ENCODE peak calls at places on chromosomes 4 and X, in eight cellular contexts. One of them, this sample, is unnamed. For H3K36me3, the result is how much of the 10 kb centered on the place peaks cover.

GRCh38 chr4:38762560-38762959 is 20.2 kb downstream of the TLR10 start:
- DNase-seq in hepatocyte: no peak
- DNase-seq in aorta: no peak
- DNase-seq in thyroid gland: no peak
- DNase-seq in CD8-positive, alpha-beta T cell: no peak
- DNase-seq in fibroblast of lung: no peak
- DNase-seq in left ventricle myocardium inferior: no peak
- DNase-seq in adipocyte: no peak
- DNase-seq in this sample: no peak

GRCh38 chr4:143559757-143560147 is 46.2 kb downstream of the SMARCA5 start:
- DNase-seq in hepatocyte: peak
- DNase-seq in CD8-positive, alpha-beta T cell: peak
- DNase-seq in thyroid gland: no peak
- DNase-seq in fibroblast of lung: no peak
- DNase-seq in left ventricle myocardium inferior: no peak
- DNase-seq in aorta: no peak
- DNase-seq in adipocyte: no peak
- DNase-seq in this sample: no peak

GRCh38 chr4:52966172-52966571 is 104.1 kb downstream of the RASL11B start:
- DNase-seq in adipocyte: no peak
- DNase-seq in thyroid gland: no peak
- DNase-seq in left ventricle myocardium inferior: no peak
- DNase-seq in fibroblast of lung: no peak
- DNase-seq in CD8-positive, alpha-beta T cell: no peak
- DNase-seq in aorta: no peak
- DNase-seq in hepatocyte: no peak
- DNase-seq in this sample: no peak

GRCh38 chr4:8225704-8226443 is 26.8 kb downstream of the SH3TC1 start:
- DNase-seq in fibroblast of lung: peak
- DNase-seq in aorta: no peak
- DNase-seq in CD8-positive, alpha-beta T cell: no peak
- DNase-seq in thyroid gland: no peak
- DNase-seq in adipocyte: no peak
- DNase-seq in hepatocyte: no peak
- DNase-seq in left ventricle myocardium inferior: no peak
- DNase-seq in this sample: no peak

GRCh38 chr4:15765910-15766703 is 12.0 kb upstream of the CD38 start:
- DNase-seq in adipocyte: no peak
- DNase-seq in fibroblast of lung: no peak
- DNase-seq in thyroid gland: no peak
- DNase-seq in hepatocyte: no peak
- DNase-seq in left ventricle myocardium inferior: no peak
- DNase-seq in aorta: no peak
- DNase-seq in CD8-positive, alpha-beta T cell: peak
- DNase-seq in this sample: no peak

GRCh38 chrX:6777211-6778002 is 242.5 kb upstream of the VCX3A start:
- DNase-seq in left ventricle myocardium inferior: no peak
- DNase-seq in fibroblast of lung: no peak
- DNase-seq in thyroid gland: no peak
- DNase-seq in CD8-positive, alpha-beta T cell: no peak
- DNase-seq in hepatocyte: no peak
- DNase-seq in aorta: no peak
- DNase-seq in adipocyte: no peak
- DNase-seq in this sample: no peak

GRCh38 chrX:115297189-115297588 is 7.7 kb downstream of the LUZP4 start:
- DNase-seq in left ventricle myocardium inferior: no peak
- DNase-seq in aorta: no peak
- DNase-seq in fibroblast of lung: no peak
- DNase-seq in thyroid gland: no peak
- DNase-seq in CD8-positive, alpha-beta T cell: no peak
- DNase-seq in adipocyte: no peak
- DNase-seq in hepatocyte: no peak
- DNase-seq in this sample: no peak

GRCh38 chr4:156672924-156673323 is 298.7 kb downstream of the PDGFC start:
- DNase-seq in aorta: no peak
- DNase-seq in hepatocyte: no peak
- DNase-seq in thyroid gland: no peak
- DNase-seq in adipocyte: no peak
- DNase-seq in CD8-positive, alpha-beta T cell: no peak
- DNase-seq in fibroblast of lung: peak
- DNase-seq in left ventricle myocardium inferior: no peak
- DNase-seq in this sample: peak

GRCh38 chrX:82362550-82362949 is 1145.5 kb upstream of the POU3F4 start:
- DNase-seq in left ventricle myocardium inferior: no peak
- DNase-seq in CD8-positive, alpha-beta T cell: no peak
- DNase-seq in thyroid gland: peak
- DNase-seq in aorta: no peak
- DNase-seq in hepatocyte: peak
- DNase-seq in adipocyte: no peak
- DNase-seq in fibroblast of lung: no peak
- DNase-seq in this sample: no peak

GRCh38 chr4:183328832-183329231 is 6.6 kb upstream of the CLDN24 start:
- DNase-seq in CD8-positive, alpha-beta T cell: no peak
- DNase-seq in hepatocyte: peak
- DNase-seq in adipocyte: peak
- DNase-seq in aorta: no peak
- DNase-seq in fibroblast of lung: peak
- DNase-seq in left ventricle myocardium inferior: no peak
- DNase-seq in thyroid gland: no peak
- DNase-seq in this sample: no peak

GRCh38 chr4:3399277-3400194 is 42.2 kb upstream of the HGFAC start:
- DNase-seq in aorta: no peak
- DNase-seq in CD8-positive, alpha-beta T cell: no peak
- DNase-seq in adipocyte: no peak
- DNase-seq in hepatocyte: no peak
- DNase-seq in left ventricle myocardium inferior: peak
- DNase-seq in thyroid gland: no peak
- DNase-seq in fibroblast of lung: peak
- DNase-seq in this sample: no peak

GRCh38 chr4:747546-748170 is 42.0 kb downstream of the PCGF3 start:
- DNase-seq in adipocyte: no peak
- DNase-seq in aorta: no peak
- DNase-seq in hepatocyte: no peak
- DNase-seq in CD8-positive, alpha-beta T cell: no peak
- DNase-seq in fibroblast of lung: no peak
- DNase-seq in thyroid gland: no peak
- DNase-seq in left ventricle myocardium inferior: no peak
- DNase-seq in this sample: no peak

GRCh38 chrX:120305531-120306145 is 5.6 kb downstream of the TMEM255A start:
- DNase-seq in fibroblast of lung: peak
- DNase-seq in thyroid gland: no peak
- DNase-seq in left ventricle myocardium inferior: no peak
- DNase-seq in aorta: no peak
- DNase-seq in CD8-positive, alpha-beta T cell: no peak
- DNase-seq in adipocyte: no peak
- DNase-seq in hepatocyte: peak
- DNase-seq in this sample: no peak

GRCh38 chrX:139204903-139205667 is 325.5 kb upstream of the F9 start:
- DNase-seq in adipocyte: peak
- DNase-seq in fibroblast of lung: peak
- DNase-seq in hepatocyte: peak
- DNase-seq in aorta: peak
- DNase-seq in CD8-positive, alpha-beta T cell: no peak
- DNase-seq in thyroid gland: peak
- DNase-seq in left ventricle myocardium inferior: peak
- DNase-seq in this sample: no peak

GRCh38 chr4:99190336-99190735 is 28.7 kb downstream of the ADH6 start:
- DNase-seq in fibroblast of lung: no peak
- DNase-seq in CD8-positive, alpha-beta T cell: no peak
- DNase-seq in adipocyte: no peak
- DNase-seq in hepatocyte: no peak
- DNase-seq in thyroid gland: no peak
- DNase-seq in aorta: no peak
- DNase-seq in left ventricle myocardium inferior: no peak
- DNase-seq in this sample: no peak

GRCh38 chr4:188178276-188178675 is 39.0 kb downstream of the TRIML1 start:
- DNase-seq in CD8-positive, alpha-beta T cell: no peak
- DNase-seq in fibroblast of lung: no peak
- DNase-seq in hepatocyte: no peak
- DNase-seq in adipocyte: peak
- DNase-seq in aorta: no peak
- DNase-seq in thyroid gland: no peak
- DNase-seq in left ventricle myocardium inferior: no peak
- DNase-seq in this sample: no peak

GRCh38 chr4:101349346-101350064 is 2.2 kb upstream of the PPP3CA start:
- DNase-seq in hepatocyte: no peak
- DNase-seq in thyroid gland: peak
- DNase-seq in adipocyte: peak
- DNase-seq in aorta: peak
- DNase-seq in CD8-positive, alpha-beta T cell: no peak
- DNase-seq in left ventricle myocardium inferior: peak
- DNase-seq in fibroblast of lung: peak
- DNase-seq in this sample: no peak

GRCh38 chrX:83008415-83008814 is 499.7 kb upstream of the POU3F4 start:
- DNase-seq in adipocyte: peak
- DNase-seq in left ventricle myocardium inferior: no peak
- DNase-seq in aorta: no peak
- DNase-seq in hepatocyte: peak
- DNase-seq in thyroid gland: no peak
- DNase-seq in CD8-positive, alpha-beta T cell: no peak
- DNase-seq in fibroblast of lung: no peak
- DNase-seq in this sample: no peak

GRCh38 chrX:55119712-55120111 is 30.9 kb downstream of the PAGE2 start:
- DNase-seq in thyroid gland: no peak
- DNase-seq in hepatocyte: no peak
- DNase-seq in fibroblast of lung: peak
- DNase-seq in left ventricle myocardium inferior: no peak
- DNase-seq in CD8-positive, alpha-beta T cell: no peak
- DNase-seq in aorta: no peak
- DNase-seq in adipocyte: peak
- DNase-seq in this sample: peak

GRCh38 chr4:87523307-87523706 is 5.9 kb downstream of the SPARCL1 start:
- DNase-seq in thyroid gland: no peak
- DNase-seq in left ventricle myocardium inferior: no peak
- DNase-seq in adipocyte: no peak
- DNase-seq in aorta: no peak
- DNase-seq in CD8-positive, alpha-beta T cell: no peak
- DNase-seq in hepatocyte: no peak
- DNase-seq in fibroblast of lung: peak
- DNase-seq in this sample: no peak
- H3K4me3 ChIP-seq in thyroid gland: no peak
- H3K4me3 ChIP-seq in left ventricle myocardium inferior: peak
- H3K4me3 ChIP-seq in adipocyte: no peak
- H3K4me3 ChIP-seq in aorta: no peak
- H3K4me3 ChIP-seq in CD8-positive, alpha-beta T cell: no peak
- H3K4me3 ChIP-seq in hepatocyte: no peak
- H3K4me3 ChIP-seq in fibroblast of lung: no peak
- H3K4me3 ChIP-seq in this sample: no peak

DNA sequence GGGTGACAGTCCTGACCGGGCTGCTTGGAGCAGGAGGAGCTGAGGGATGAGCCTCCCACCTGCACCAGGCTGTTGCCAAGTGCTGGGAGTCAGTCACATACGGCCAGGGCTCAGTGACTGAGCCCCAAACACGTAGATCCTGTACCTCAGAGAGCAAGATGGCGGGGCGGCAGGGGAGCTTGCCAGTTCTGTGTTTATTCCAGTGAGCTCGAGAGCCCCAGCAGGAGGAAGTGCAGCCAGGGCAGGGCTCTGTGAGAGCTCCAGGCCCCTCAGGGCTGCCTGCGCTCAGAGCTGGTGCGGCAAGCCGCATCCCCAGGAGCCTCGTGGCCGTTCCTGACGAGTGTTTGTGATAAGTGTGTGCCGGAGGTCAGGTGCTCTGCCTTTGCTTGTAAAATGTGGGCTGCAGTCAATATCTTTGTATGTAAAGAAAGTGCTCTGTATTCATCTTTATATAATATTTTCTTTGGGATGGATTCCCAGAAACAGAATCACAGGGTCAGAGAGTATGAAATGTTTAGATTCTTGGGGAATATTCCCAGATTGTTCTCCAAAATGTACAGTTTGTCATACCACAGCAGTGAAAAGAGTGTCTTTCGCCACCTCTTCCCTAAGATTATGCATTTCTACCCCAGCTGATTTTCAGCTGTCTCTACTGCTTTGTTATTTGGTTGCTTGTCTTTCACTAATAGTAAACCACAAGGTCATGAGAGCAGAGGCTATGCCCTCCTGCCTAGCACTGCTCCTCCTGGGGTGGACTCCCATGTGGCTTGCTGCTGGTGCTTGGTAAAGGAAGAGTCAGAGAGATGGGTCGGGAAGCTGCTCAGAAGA is 50.3 kb downstream of the NELFA start:
- DNase-seq in fibroblast of lung: no peak
- DNase-seq in left ventricle myocardium inferior: no peak
- DNase-seq in adipocyte: no peak
- DNase-seq in thyroid gland: no peak
- DNase-seq in hepatocyte: no peak
- DNase-seq in CD8-positive, alpha-beta T cell: no peak
- DNase-seq in aorta: no peak
- DNase-seq in this sample: no peak
- H3K36me3 ChIP-seq in fibroblast of lung: under half
- H3K36me3 ChIP-seq in left ventricle myocardium inferior: half or more
- H3K36me3 ChIP-seq in adipocyte: under half
- H3K36me3 ChIP-seq in thyroid gland: under half
- H3K36me3 ChIP-seq in hepatocyte: under half
- H3K36me3 ChIP-seq in CD8-positive, alpha-beta T cell: under half
- H3K36me3 ChIP-seq in aorta: under half
- H3K36me3 ChIP-seq in this sample: under half

GRCh38 chr4:165297626-165298025 is 29.8 kb upstream of the MSMO1 start:
- DNase-seq in aorta: no peak
- DNase-seq in left ventricle myocardium inferior: no peak
- DNase-seq in CD8-positive, alpha-beta T cell: no peak
- DNase-seq in thyroid gland: no peak
- DNase-seq in fibroblast of lung: no peak
- DNase-seq in hepatocyte: no peak
- DNase-seq in adipocyte: no peak
- DNase-seq in this sample: no peak

GRCh38 chr4:165302658-165303057 is 24.8 kb upstream of the MSMO1 start:
- DNase-seq in adipocyte: no peak
- DNase-seq in thyroid gland: no peak
- DNase-seq in hepatocyte: no peak
- DNase-seq in left ventricle myocardium inferior: no peak
- DNase-seq in aorta: no peak
- DNase-seq in CD8-positive, alpha-beta T cell: no peak
- DNase-seq in fibroblast of lung: peak
- DNase-seq in this sample: no peak

GRCh38 chr4:165294907-165295306 is 32.6 kb upstream of the MSMO1 start:
- DNase-seq in fibroblast of lung: no peak
- DNase-seq in adipocyte: no peak
- DNase-seq in hepatocyte: no peak
- DNase-seq in thyroid gland: no peak
- DNase-seq in CD8-positive, alpha-beta T cell: peak
- DNase-seq in left ventricle myocardium inferior: no peak
- DNase-seq in aorta: no peak
- DNase-seq in this sample: no peak

GRCh38 chr4:165301833-165302232 is 25.6 kb upstream of the MSMO1 start:
- DNase-seq in CD8-positive, alpha-beta T cell: no peak
- DNase-seq in thyroid gland: no peak
- DNase-seq in left ventricle myocardium inferior: no peak
- DNase-seq in aorta: no peak
- DNase-seq in hepatocyte: no peak
- DNase-seq in fibroblast of lung: peak
- DNase-seq in adipocyte: peak
- DNase-seq in this sample: no peak

GRCh38 chr4:165299399-165300060 is 27.9 kb upstream of the MSMO1 start:
- DNase-seq in CD8-positive, alpha-beta T cell: no peak
- DNase-seq in hepatocyte: no peak
- DNase-seq in aorta: no peak
- DNase-seq in adipocyte: no peak
- DNase-seq in fibroblast of lung: no peak
- DNase-seq in thyroid gland: no peak
- DNase-seq in left ventricle myocardium inferior: no peak
- DNase-seq in this sample: no peak
- H3K4me3 ChIP-seq in CD8-positive, alpha-beta T cell: no peak
- H3K4me3 ChIP-seq in hepatocyte: no peak
- H3K4me3 ChIP-seq in aorta: no peak
- H3K4me3 ChIP-seq in adipocyte: no peak
- H3K4me3 ChIP-seq in fibroblast of lung: no peak
- H3K4me3 ChIP-seq in thyroid gland: no peak
- H3K4me3 ChIP-seq in left ventricle myocardium inferior: no peak
- H3K4me3 ChIP-seq in this sample: no peak

GRCh38 chr4:96407651-96408342 is 567.9 kb downstream of the PDHA2 start:
- DNase-seq in hepatocyte: no peak
- DNase-seq in adipocyte: no peak
- DNase-seq in aorta: no peak
- DNase-seq in fibroblast of lung: peak
- DNase-seq in CD8-positive, alpha-beta T cell: no peak
- DNase-seq in left ventricle myocardium inferior: no peak
- DNase-seq in thyroid gland: no peak
- DNase-seq in this sample: no peak
- H3K36me3 ChIP-seq in hepatocyte: under half
- H3K36me3 ChIP-seq in adipocyte: under half
- H3K36me3 ChIP-seq in aorta: under half
- H3K36me3 ChIP-seq in fibroblast of lung: under half
- H3K36me3 ChIP-seq in CD8-positive, alpha-beta T cell: under half
- H3K36me3 ChIP-seq in left ventricle myocardium inferior: under half
- H3K36me3 ChIP-seq in thyroid gland: under half
- H3K36me3 ChIP-seq in this sample: under half

This sample was measured in BJ.